ENCODE peak calls at places on chromosome 11, in five cellular contexts. One of them, this sample, is unnamed.

GRCh38 chr11:90243534-90243933 is 20.7 kb upstream of the CHORDC1 start:
- DNase-seq in Peyer's patch: no peak
- DNase-seq in effector memory CD4-positive, alpha-beta T cell: no peak
- DNase-seq in CD8-positive, alpha-beta T cell: no peak
- DNase-seq in CD4-positive, CD25-positive, alpha-beta regulatory T cell: no peak
- DNase-seq in this sample: no peak

GRCh38 chr11:31421840-31422239 is 52.2 kb downstream of the DNAJC24 start:
- DNase-seq in Peyer's patch: no peak
- DNase-seq in effector memory CD4-positive, alpha-beta T cell: no peak
- DNase-seq in CD8-positive, alpha-beta T cell: no peak
- DNase-seq in CD4-positive, CD25-positive, alpha-beta regulatory T cell: no peak
- DNase-seq in this sample: no peak

GRCh38 chr11:64869571-64870175 is 8.7 kb downstream of the EHD1 start:
- DNase-seq in Peyer's patch: no peak
- DNase-seq in effector memory CD4-positive, alpha-beta T cell: no peak
- DNase-seq in CD8-positive, alpha-beta T cell: no peak
- DNase-seq in CD4-positive, CD25-positive, alpha-beta regulatory T cell: no peak
- DNase-seq in this sample: no peak

GRCh38 chr11:78230161-78230877 is 41.6 kb downstream of the USP35 start:
- DNase-seq in Peyer's patch: no peak
- DNase-seq in effector memory CD4-positive, alpha-beta T cell: no peak
- DNase-seq in CD8-positive, alpha-beta T cell: no peak
- DNase-seq in CD4-positive, CD25-positive, alpha-beta regulatory T cell: no peak
- DNase-seq in this sample: no peak

GRCh38 chr11:92693146-92693545 is 276.3 kb upstream of the MTNR1B start:
- DNase-seq in Peyer's patch: no peak
- DNase-seq in effector memory CD4-positive, alpha-beta T cell: no peak
- DNase-seq in CD8-positive, alpha-beta T cell: no peak
- DNase-seq in CD4-positive, CD25-positive, alpha-beta regulatory T cell: no peak
- DNase-seq in this sample: no peak

GRCh38 chr11:130561441-130561881 is 113.0 kb downstream of the ADAMTS15 start:
- DNase-seq in Peyer's patch: no peak
- DNase-seq in effector memory CD4-positive, alpha-beta T cell: no peak
- DNase-seq in CD8-positive, alpha-beta T cell: no peak
- DNase-seq in CD4-positive, CD25-positive, alpha-beta regulatory T cell: no peak
- DNase-seq in this sample: no peak

GRCh38 chr11:106621479-106621878 is 396.8 kb downstream of the GUCY1A2 start:
- DNase-seq in Peyer's patch: no peak
- DNase-seq in effector memory CD4-positive, alpha-beta T cell: no peak
- DNase-seq in CD8-positive, alpha-beta T cell: no peak
- DNase-seq in CD4-positive, CD25-positive, alpha-beta regulatory T cell: no peak
- DNase-seq in this sample: no peak

GRCh38 chr11:8250446-8250845 is 13.2 kb downstream of the LMO1 start:
- DNase-seq in Peyer's patch: peak; percentile 30
- DNase-seq in effector memory CD4-positive, alpha-beta T cell: no peak
- DNase-seq in CD8-positive, alpha-beta T cell: no peak
- DNase-seq in CD4-positive, CD25-positive, alpha-beta regulatory T cell: no peak
- DNase-seq in this sample: peak; percentile 22

GRCh38 chr11:134482128-134482527 is 70.1 kb upstream of the B3GAT1 start:
- DNase-seq in Peyer's patch: no peak
- DNase-seq in effector memory CD4-positive, alpha-beta T cell: no peak
- DNase-seq in CD8-positive, alpha-beta T cell: no peak
- DNase-seq in CD4-positive, CD25-positive, alpha-beta regulatory T cell: no peak
- DNase-seq in this sample: peak; percentile 47

GRCh38 chr11:94794287-94795168 is 26.4 kb downstream of the AMOTL1 start:
- DNase-seq in Peyer's patch: no peak
- DNase-seq in effector memory CD4-positive, alpha-beta T cell: no peak
- DNase-seq in CD8-positive, alpha-beta T cell: no peak
- DNase-seq in CD4-positive, CD25-positive, alpha-beta regulatory T cell: no peak
- DNase-seq in this sample: peak; percentile 73

GRCh38 chr11:117177534-117178209 is 871 bp upstream of the SIDT2 start:
- DNase-seq in Peyer's patch: no peak
- DNase-seq in effector memory CD4-positive, alpha-beta T cell: no peak
- DNase-seq in CD8-positive, alpha-beta T cell: no peak
- DNase-seq in CD4-positive, CD25-positive, alpha-beta regulatory T cell: no peak
- DNase-seq in this sample: no peak
- H3K4me3 ChIP-seq in Peyer's patch: peak overlapping the region; percentile 99
- H3K4me3 ChIP-seq in effector memory CD4-positive, alpha-beta T cell: peak overlapping the region; percentile 92
- H3K4me3 ChIP-seq in CD8-positive, alpha-beta T cell: peak overlapping the region; percentile 57
- H3K4me3 ChIP-seq in CD4-positive, CD25-positive, alpha-beta regulatory T cell: peak overlapping the region; percentile 91
- H3K4me3 ChIP-seq in this sample: peak overlapping the region; percentile 87

GRCh38 chr11:36060926-36061325 is 117.1 kb downstream of the LDLRAD3 start:
- DNase-seq in Peyer's patch: no peak
- DNase-seq in effector memory CD4-positive, alpha-beta T cell: no peak
- DNase-seq in CD8-positive, alpha-beta T cell: no peak
- DNase-seq in CD4-positive, CD25-positive, alpha-beta regulatory T cell: no peak
- DNase-seq in this sample: no peak

GRCh38 chr11:36066891-36067290 is 123.0 kb downstream of the LDLRAD3 start:
- DNase-seq in Peyer's patch: no peak
- DNase-seq in effector memory CD4-positive, alpha-beta T cell: no peak
- DNase-seq in CD8-positive, alpha-beta T cell: no peak
- DNase-seq in CD4-positive, CD25-positive, alpha-beta regulatory T cell: no peak
- DNase-seq in this sample: no peak

GRCh38 chr11:36062796-36063380 is 119.0 kb downstream of the LDLRAD3 start:
- DNase-seq in Peyer's patch: no peak
- DNase-seq in effector memory CD4-positive, alpha-beta T cell: no peak
- DNase-seq in CD8-positive, alpha-beta T cell: no peak
- DNase-seq in CD4-positive, CD25-positive, alpha-beta regulatory T cell: no peak
- DNase-seq in this sample: no peak

GRCh38 chr11:36069576-36070214 is 125.8 kb downstream of the LDLRAD3 start:
- DNase-seq in Peyer's patch: no peak
- DNase-seq in effector memory CD4-positive, alpha-beta T cell: no peak
- DNase-seq in CD8-positive, alpha-beta T cell: no peak
- DNase-seq in CD4-positive, CD25-positive, alpha-beta regulatory T cell: no peak
- DNase-seq in this sample: no peak

GRCh38 chr11:36065436-36065835 is 121.6 kb downstream of the LDLRAD3 start:
- DNase-seq in Peyer's patch: no peak
- DNase-seq in effector memory CD4-positive, alpha-beta T cell: no peak
- DNase-seq in CD8-positive, alpha-beta T cell: no peak
- DNase-seq in CD4-positive, CD25-positive, alpha-beta regulatory T cell: no peak
- DNase-seq in this sample: no peak
- H3K9me3 ChIP-seq in Peyer's patch: no peaks in the 10 kb centered on the region
- H3K9me3 ChIP-seq in effector memory CD4-positive, alpha-beta T cell: no peaks in the 10 kb centered on the region
- H3K9me3 ChIP-seq in CD8-positive, alpha-beta T cell: no peaks in the 10 kb centered on the region
- H3K9me3 ChIP-seq in CD4-positive, CD25-positive, alpha-beta regulatory T cell: peaks cover 3% of the 10 kb centered on the region
- H3K9me3 ChIP-seq in this sample: no peaks in the 10 kb centered on the region

GRCh38 chr11:70118642-70119041 is 40.5 kb downstream of the ANO1 start:
- DNase-seq in Peyer's patch: no peak
- DNase-seq in effector memory CD4-positive, alpha-beta T cell: no peak
- DNase-seq in CD8-positive, alpha-beta T cell: no peak
- DNase-seq in CD4-positive, CD25-positive, alpha-beta regulatory T cell: no peak
- DNase-seq in this sample: no peak
- H3K27me3 ChIP-seq in Peyer's patch: no peaks in the 10 kb centered on the region
- H3K27me3 ChIP-seq in effector memory CD4-positive, alpha-beta T cell: no peaks in the 10 kb centered on the region
- H3K27me3 ChIP-seq in CD8-positive, alpha-beta T cell: no peaks in the 10 kb centered on the region
- H3K27me3 ChIP-seq in CD4-positive, CD25-positive, alpha-beta regulatory T cell: no peaks in the 10 kb centered on the region
- H3K27me3 ChIP-seq in this sample: no peaks in the 10 kb centered on the region

GRCh38 chr11:131909426-131910200 is 539.2 kb downstream of the NTM start:
- DNase-seq in Peyer's patch: no peak
- DNase-seq in effector memory CD4-positive, alpha-beta T cell: no peak
- DNase-seq in CD8-positive, alpha-beta T cell: no peak
- DNase-seq in CD4-positive, CD25-positive, alpha-beta regulatory T cell: no peak
- DNase-seq in this sample: no peak
- H3K4me3 ChIP-seq in Peyer's patch: no peak overlapping the region
- H3K4me3 ChIP-seq in effector memory CD4-positive, alpha-beta T cell: no peak overlapping the region
- H3K4me3 ChIP-seq in CD8-positive, alpha-beta T cell: no peak overlapping the region
- H3K4me3 ChIP-seq in CD4-positive, CD25-positive, alpha-beta regulatory T cell: no peak overlapping the region
- H3K4me3 ChIP-seq in this sample: no peak overlapping the region